ENCODE peak calls at places on chromosome 3, in seven cellular contexts. One of them, this sample, is unnamed.

GRCh38 chr3:88661433-88661824 is 446.0 kb upstream of the EPHA3 start:
- DNase-seq in lung: no peak
- DNase-seq in IMR-90: no peak
- DNase-seq in right cardiac atrium: no peak
- DNase-seq in PC-3: no peak
- DNase-seq in thoracic aorta: no peak
- DNase-seq in Panc1: no peak
- DNase-seq in this sample: no peak

GRCh38 chr3:136327671-136328070 is 77.5 kb downstream of the PCCB start:
- DNase-seq in lung: no peak
- DNase-seq in IMR-90: no peak
- DNase-seq in right cardiac atrium: no peak
- DNase-seq in PC-3: no peak
- DNase-seq in thoracic aorta: no peak
- DNase-seq in Panc1: no peak
- DNase-seq in this sample: no peak

GRCh38 chr3:155313303-155313702 is 19.8 kb upstream of the STRIT1 start:
- DNase-seq in lung: no peak
- DNase-seq in IMR-90: no peak
- DNase-seq in right cardiac atrium: no peak
- DNase-seq in PC-3: peak; percentile 69
- DNase-seq in thoracic aorta: no peak
- DNase-seq in Panc1: no peak
- DNase-seq in this sample: no peak

GRCh38 chr3:188584958-188585689 is 431.2 kb downstream of the LPP start:
- DNase-seq in lung: no peak
- DNase-seq in IMR-90: peak; percentile 10
- DNase-seq in right cardiac atrium: no peak
- DNase-seq in PC-3: peak; percentile 53
- DNase-seq in thoracic aorta: no peak
- DNase-seq in Panc1: no peak
- DNase-seq in this sample: peak; percentile 51

GRCh38 chr3:25678581-25678980 is 13.9 kb upstream of the TOP2B start:
- DNase-seq in lung: no peak
- DNase-seq in IMR-90: no peak
- DNase-seq in right cardiac atrium: no peak
- DNase-seq in PC-3: no peak
- DNase-seq in thoracic aorta: no peak
- DNase-seq in Panc1: no peak
- DNase-seq in this sample: no peak

GRCh38 chr3:126964950-126965349 is 18.0 kb upstream of the PLXNA1 start:
- DNase-seq in lung: no peak
- DNase-seq in IMR-90: no peak
- DNase-seq in right cardiac atrium: peak; percentile 28
- DNase-seq in PC-3: no peak
- DNase-seq in thoracic aorta: no peak
- DNase-seq in Panc1: no peak
- DNase-seq in this sample: no peak

GRCh38 chr3:16864610-16865313 is 20.0 kb upstream of the PLCL2 start:
- DNase-seq in lung: no peak
- DNase-seq in IMR-90: peak; percentile 49
- DNase-seq in right cardiac atrium: no peak
- DNase-seq in PC-3: peak; percentile 89
- DNase-seq in thoracic aorta: no peak
- DNase-seq in Panc1: no peak
- DNase-seq in this sample: no peak

GRCh38 chr3:46844397-46844796 is 18.8 kb downstream of the MYL3 start:
- DNase-seq in lung: no peak
- DNase-seq in IMR-90: no peak
- DNase-seq in right cardiac atrium: no peak
- DNase-seq in PC-3: no peak
- DNase-seq in thoracic aorta: no peak
- DNase-seq in Panc1: no peak
- DNase-seq in this sample: no peak

GRCh38 chr3:124952456-124952855 is 17.9 kb upstream of the MUC13 start:
- DNase-seq in lung: no peak
- DNase-seq in IMR-90: no peak
- DNase-seq in right cardiac atrium: no peak
- DNase-seq in PC-3: no peak
- DNase-seq in thoracic aorta: no peak
- DNase-seq in Panc1: no peak
- DNase-seq in this sample: no peak

GRCh38 chr3:115470254-115470653 is 153.1 kb upstream of the GAP43 start:
- DNase-seq in lung: no peak
- DNase-seq in IMR-90: no peak
- DNase-seq in right cardiac atrium: no peak
- DNase-seq in PC-3: no peak
- DNase-seq in thoracic aorta: no peak
- DNase-seq in Panc1: no peak
- DNase-seq in this sample: no peak

GRCh38 chr3:138378990-138379389 is 30.6 kb downstream of the MRAS start:
- DNase-seq in lung: no peak
- DNase-seq in IMR-90: no peak
- DNase-seq in right cardiac atrium: no peak
- DNase-seq in PC-3: no peak
- DNase-seq in thoracic aorta: no peak
- DNase-seq in Panc1: no peak
- DNase-seq in this sample: no peak

GRCh38 chr3:134311265-134311664 is 60.6 kb upstream of the RYK start:
- DNase-seq in lung: no peak
- DNase-seq in IMR-90: peak; percentile 77
- DNase-seq in right cardiac atrium: no peak
- DNase-seq in PC-3: peak; percentile 12
- DNase-seq in thoracic aorta: no peak
- DNase-seq in Panc1: no peak
- DNase-seq in this sample: no peak

GRCh38 chr3:134313839-134314587 is 60.2 kb downstream of the AMOTL2 start:
- DNase-seq in lung: no peak
- DNase-seq in IMR-90: no peak
- DNase-seq in right cardiac atrium: no peak
- DNase-seq in PC-3: peak; percentile 58
- DNase-seq in thoracic aorta: no peak
- DNase-seq in Panc1: no peak
- DNase-seq in this sample: no peak

GRCh38 chr3:134311693-134312071 is 61.0 kb upstream of the RYK start:
- DNase-seq in lung: no peak
- DNase-seq in IMR-90: no peak
- DNase-seq in right cardiac atrium: no peak
- DNase-seq in PC-3: no peak
- DNase-seq in thoracic aorta: no peak
- DNase-seq in Panc1: no peak
- DNase-seq in this sample: no peak

GRCh38 chr3:134312873-134313838 is 61.1 kb downstream of the AMOTL2 start:
- DNase-seq in lung: peak; percentile 73
- DNase-seq in IMR-90: peak; percentile 76
- DNase-seq in right cardiac atrium: peak; percentile 93
- DNase-seq in PC-3: peak; percentile 71
- DNase-seq in thoracic aorta: no peak
- DNase-seq in Panc1: no peak
- DNase-seq in this sample: no peak

DNA sequence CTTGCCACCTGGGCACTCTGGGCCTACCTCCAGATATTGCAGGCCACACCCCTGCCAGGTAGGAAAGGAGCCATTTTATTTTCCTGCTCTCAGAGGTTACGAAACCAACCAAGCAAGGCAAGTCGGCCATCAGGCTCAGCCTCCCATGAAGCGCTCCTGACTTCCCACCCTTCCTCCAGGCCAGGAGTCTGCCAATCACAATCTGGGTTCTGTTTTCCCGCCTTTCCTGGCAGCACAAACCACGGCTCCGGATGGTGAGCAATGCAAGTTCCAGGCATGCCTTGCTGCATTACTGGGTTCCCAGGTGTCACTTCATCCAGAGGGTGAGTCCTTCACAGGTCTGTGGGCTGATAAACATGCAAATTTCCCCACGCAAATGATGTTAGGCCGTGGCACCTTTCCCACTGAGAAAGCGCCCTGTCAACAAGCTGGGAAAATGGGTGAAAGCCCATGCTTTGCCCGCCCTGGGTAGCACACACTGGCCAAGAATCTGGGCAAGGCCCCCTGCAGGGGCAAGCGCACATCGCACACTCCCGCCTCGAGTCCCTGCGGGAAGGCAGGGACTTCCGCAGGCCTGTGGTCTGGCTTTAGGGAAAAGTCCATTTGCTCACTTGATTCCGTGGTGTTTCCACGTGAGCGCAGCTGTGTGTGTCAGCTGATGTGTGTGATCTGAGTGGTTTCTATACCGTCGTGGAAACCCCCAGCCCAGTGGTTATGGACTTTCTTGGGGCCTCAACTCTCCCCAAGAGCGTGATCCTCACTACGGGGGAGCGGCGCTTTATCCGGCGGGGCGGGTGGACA is 61.6 kb upstream of the RYK start:
- DNase-seq in lung: peak; percentile 86
- DNase-seq in IMR-90: no peak
- DNase-seq in right cardiac atrium: no peak
- DNase-seq in PC-3: peak; percentile 27
- DNase-seq in thoracic aorta: no peak
- DNase-seq in Panc1: no peak
- DNase-seq in this sample: no peak
- H3K4me3 ChIP-seq in lung: no peak overlapping the region
- H3K4me3 ChIP-seq in IMR-90: no peak overlapping the region
- H3K4me3 ChIP-seq in right cardiac atrium: no peak overlapping the region
- H3K4me3 ChIP-seq in PC-3: no peak overlapping the region
- H3K4me3 ChIP-seq in thoracic aorta: no peak overlapping the region
- H3K4me3 ChIP-seq in Panc1: peak overlapping the region; percentile 56
- H3K4me3 ChIP-seq in this sample: no peak overlapping the region

GRCh38 chr3:11629716-11630115 is 14.0 kb downstream of the VGLL4 start:
- DNase-seq in lung: no peak
- DNase-seq in IMR-90: peak; percentile 92
- DNase-seq in right cardiac atrium: no peak
- DNase-seq in PC-3: no peak
- DNase-seq in thoracic aorta: no peak
- DNase-seq in Panc1: no peak
- DNase-seq in this sample: no peak
- H3K4me1 ChIP-seq in lung: peaks cover 13% of the 10 kb centered on the region
- H3K4me1 ChIP-seq in IMR-90: peaks cover 21% of the 10 kb centered on the region
- H3K4me1 ChIP-seq in right cardiac atrium: peaks cover 13% of the 10 kb centered on the region
- H3K4me1 ChIP-seq in PC-3: no peaks in the 10 kb centered on the region
- H3K4me1 ChIP-seq in thoracic aorta: peaks cover 35% of the 10 kb centered on the region
- H3K4me1 ChIP-seq in Panc1: peaks cover 65% of the 10 kb centered on the region
- H3K4me1 ChIP-seq in this sample: peaks cover 25% of the 10 kb centered on the region

DNA sequence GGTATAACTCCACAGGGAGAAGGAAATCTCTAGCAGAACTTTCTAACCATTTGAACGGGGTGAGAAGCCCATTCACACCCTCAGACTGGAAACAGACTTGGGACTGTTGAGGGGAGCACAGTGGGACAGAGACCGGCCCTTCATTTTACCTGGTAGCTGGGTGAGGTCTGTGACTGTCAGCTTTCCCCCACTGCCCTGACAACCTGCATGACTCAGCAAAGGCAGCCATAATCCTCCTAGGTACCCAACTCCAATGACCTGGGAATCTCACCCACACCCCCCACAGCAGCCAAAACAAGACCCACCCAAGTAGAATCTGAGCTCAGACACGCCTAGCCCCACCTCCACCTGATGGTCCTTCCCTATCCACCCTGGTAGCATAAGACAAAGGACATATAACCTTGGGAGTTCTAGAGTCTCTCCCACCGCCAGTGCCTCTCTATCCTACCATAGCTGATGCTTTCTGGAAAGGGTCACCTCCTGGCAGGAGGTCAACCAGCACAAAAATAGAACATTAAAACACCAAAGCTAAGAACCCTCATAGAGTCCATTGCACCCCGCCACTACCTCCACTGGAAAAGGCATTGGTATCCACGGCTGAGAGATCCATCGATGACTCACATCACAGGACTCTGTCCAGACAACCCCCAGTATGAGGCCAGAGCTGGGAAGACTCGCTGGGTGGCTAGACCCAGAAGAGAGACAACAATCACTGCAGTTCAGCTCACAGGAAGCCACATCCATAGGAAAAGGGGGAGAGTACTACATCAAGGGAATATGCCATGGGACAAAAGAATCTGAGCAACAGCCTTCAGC is 28.0 kb downstream of the SENP7 start:
- DNase-seq in lung: no peak
- DNase-seq in IMR-90: peak; percentile 63
- DNase-seq in right cardiac atrium: no peak
- DNase-seq in PC-3: peak; percentile 28
- DNase-seq in thoracic aorta: no peak
- DNase-seq in Panc1: no peak
- DNase-seq in this sample: no peak
- H3K27ac ChIP-seq in lung: no peak overlapping the region
- H3K27ac ChIP-seq in IMR-90: no peak overlapping the region
- H3K27ac ChIP-seq in right cardiac atrium: no peak overlapping the region
- H3K27ac ChIP-seq in PC-3: no peak overlapping the region
- H3K27ac ChIP-seq in thoracic aorta: no peak overlapping the region
- H3K27ac ChIP-seq in Panc1: no peak overlapping the region
- H3K27ac ChIP-seq in this sample: no peak overlapping the region

GRCh38 chr3:49271047-49271446 is 6.0 kb downstream of the C3orf62 start:
- DNase-seq in lung: no peak
- DNase-seq in IMR-90: no peak
- DNase-seq in right cardiac atrium: no peak
- DNase-seq in PC-3: no peak
- DNase-seq in thoracic aorta: no peak
- DNase-seq in Panc1: no peak
- DNase-seq in this sample: no peak

GRCh38 chr3:49265987-49266386 is 11.0 kb downstream of the C3orf62 start:
- DNase-seq in lung: no peak
- DNase-seq in IMR-90: no peak
- DNase-seq in right cardiac atrium: no peak
- DNase-seq in PC-3: no peak
- DNase-seq in thoracic aorta: no peak
- DNase-seq in Panc1: no peak
- DNase-seq in this sample: no peak

GRCh38 chr3:49263490-49263889 is 13.5 kb downstream of the C3orf62 start:
- DNase-seq in lung: no peak
- DNase-seq in IMR-90: no peak
- DNase-seq in right cardiac atrium: no peak
- DNase-seq in PC-3: no peak
- DNase-seq in thoracic aorta: no peak
- DNase-seq in Panc1: no peak
- DNase-seq in this sample: no peak

GRCh38 chr3:49269443-49269842 is 7.6 kb downstream of the C3orf62 start:
- DNase-seq in lung: no peak
- DNase-seq in IMR-90: no peak
- DNase-seq in right cardiac atrium: no peak
- DNase-seq in PC-3: no peak
- DNase-seq in thoracic aorta: no peak
- DNase-seq in Panc1: no peak
- DNase-seq in this sample: no peak

DNA sequence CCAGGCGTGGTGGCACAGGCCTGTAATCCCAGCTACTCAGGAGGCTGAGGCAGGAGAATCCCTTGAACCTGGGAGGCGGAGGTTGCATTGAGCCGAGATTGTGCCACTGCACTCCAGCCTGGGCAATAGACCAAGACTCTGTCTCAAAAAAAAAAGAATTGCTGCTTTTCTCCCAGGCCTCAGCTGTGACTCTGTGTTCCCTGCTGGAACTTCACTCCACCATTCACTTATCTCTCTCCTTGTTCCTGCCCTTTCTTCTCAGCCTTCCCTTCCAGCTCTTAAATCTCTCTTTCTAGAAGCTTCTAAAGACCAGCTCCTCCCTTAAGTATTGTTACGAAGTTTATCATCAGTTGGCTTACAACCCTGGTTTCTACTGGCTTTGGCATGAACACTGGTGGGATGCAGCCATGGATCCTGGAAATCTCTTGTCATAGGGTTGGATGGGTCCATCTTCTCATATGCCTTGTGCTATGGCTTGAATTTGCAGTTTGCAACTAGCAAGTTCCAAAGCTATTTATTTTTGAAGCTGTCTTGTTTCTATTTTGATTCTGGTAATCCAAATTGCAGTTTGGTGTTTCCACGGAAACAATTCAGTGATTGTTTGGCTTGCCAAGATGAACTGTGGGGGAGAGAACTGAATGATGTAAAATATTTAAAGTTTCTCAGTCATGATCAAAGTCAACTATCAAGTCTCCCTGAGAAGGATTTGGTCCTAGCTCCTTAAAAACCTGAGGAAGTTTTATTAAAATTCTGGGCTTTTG is 10.4 kb downstream of the C3orf62 start:
- DNase-seq in lung: no peak
- DNase-seq in IMR-90: no peak
- DNase-seq in right cardiac atrium: no peak
- DNase-seq in PC-3: no peak
- DNase-seq in thoracic aorta: no peak
- DNase-seq in Panc1: no peak
- DNase-seq in this sample: no peak
- H3K4me3 ChIP-seq in lung: no peak overlapping the region
- H3K4me3 ChIP-seq in IMR-90: no peak overlapping the region
- H3K4me3 ChIP-seq in right cardiac atrium: no peak overlapping the region
- H3K4me3 ChIP-seq in PC-3: no peak overlapping the region
- H3K4me3 ChIP-seq in thoracic aorta: no peak overlapping the region
- H3K4me3 ChIP-seq in Panc1: no peak overlapping the region
- H3K4me3 ChIP-seq in this sample: no peak overlapping the region